ENCODE peak calls at places on chromosome 20, in six cellular contexts. K is lower lobe of right lung, E is HTR-8/SVneo, Y is iris pigment epithelial cell, S is progenitor cell of endocrine pancreas, C is AG20443. R is an unnamed sample.

GRCh38 chr20:62052336-62052841 is 13.3 kb downstream of the TAF4 start:
- DNase-seq in K (peak; percentile 41), E (no peak), Y (no peak), S (no peak), C (no peak), R (no peak)

GRCh38 chr20:57772349-57772964 is 62.6 kb upstream of the PMEPA1 start:
- DNase-seq in K (no peak), E (peak; percentile 100), Y (peak; percentile 71), S (no peak), C (peak; percentile 86), R (no peak)

GRCh38 chr20:5835234-5835845 is 85.1 kb downstream of the SHLD1 start:
- DNase-seq in K (no peak), E (peak; percentile 36), Y (peak; percentile 85), S (no peak), C (peak; percentile 66), R (no peak)

GRCh38 chr20:51128198-51128597 is 105.3 kb upstream of the KCNG1 start:
- DNase-seq in K (no peak), E (peak; percentile 79), Y (peak; percentile 99), S (no peak), C (peak; percentile 87), R (peak; percentile 57)

GRCh38 chr20:22921595-22922421 is 113.3 kb upstream of the SSTR4 start:
- DNase-seq in K (no peak), E (peak; percentile 56), Y (peak; percentile 59), S (no peak), C (peak; percentile 38), R (peak; percentile 81)

GRCh38 chr20:12695937-12696336 is 312.8 kb upstream of the SPTLC3 start:
- DNase-seq in K (no peak), E (no peak), Y (no peak), S (no peak), C (no peak), R (no peak)

GRCh38 chr20:6768228-6769185 is 1.0 kb downstream of the BMP2 start:
- DNase-seq in K (peak; percentile 50), E (no peak), Y (peak; percentile 53), S (peak; percentile 18), C (peak; percentile 28), R (peak; percentile 39)

GRCh38 chr20:17647391-17648305 is 34.4 kb downstream of the RRBP1 start:
- DNase-seq in K (peak; percentile 35), E (no peak), Y (no peak), S (no peak), C (no peak), R (no peak)

GRCh38 chr20:57898332-57898731 is 188.5 kb upstream of the PMEPA1 start:
- DNase-seq in K (no peak), E (no peak), Y (no peak), S (no peak), C (no peak), R (no peak)

GRCh38 chr20:58028123-58028522 is 200.3 kb downstream of the ANKRD60 start:
- DNase-seq in K (no peak), E (no peak), Y (no peak), S (no peak), C (no peak), R (peak; percentile 41)

GRCh38 chr20:25695532-25696383 is 895 bp downstream of the ZNF337 start:
- DNase-seq in K (no peak), E (no peak), Y (peak; percentile 20), S (no peak), C (peak; percentile 39), R (no peak)

GRCh38 chr20:51871943-51872342 is 69.6 kb upstream of the SALL4 start:
- DNase-seq in K (no peak), E (peak; percentile 65), Y (no peak), S (no peak), C (no peak), R (no peak)

R was measured in cardiac muscle cell.